ENCODE peak calls at places on chromosomes 1 and 21, in six cellular contexts. R, N, J, E, S and P are unnamed samples.

GRCh38 chr1:197272791-197273190 is 4.7 kb downstream of the CRB1 start:
- DNase-seq in R (no peak), N (no peak), J (no peak), E (no peak), S (no peak), P (no peak)

GRCh38 chr1:19166066-19166465 is 44.0 kb downstream of the UBR4 start:
- DNase-seq in R (no peak), N (no peak), J (no peak), E (no peak), S (no peak), P (peak; percentile 36)

GRCh38 chr1:175920401-175920800 is 177.0 kb upstream of the TNR start:
- DNase-seq in R (no peak), N (no peak), J (no peak), E (no peak), S (no peak), P (no peak)

GRCh38 chr1:244011251-244011650 is 39.8 kb upstream of the ZBTB18 start:
- DNase-seq in R (no peak), N (no peak), J (peak; percentile 12), E (no peak), S (no peak), P (no peak)

GRCh38 chr1:157994081-157994581 is 686 bp downstream of the KIRREL1 start:
- DNase-seq in R (peak; percentile 55), N (no peak), J (no peak), E (no peak), S (peak; percentile 22), P (no peak)

GRCh38 chr1:6158181-6158580 is 21.9 kb downstream of the CHD5 start:
- DNase-seq in R (no peak), N (no peak), J (no peak), E (no peak), S (no peak), P (no peak)

GRCh38 chr1:72394457-72394856 is 112.1 kb upstream of the NEGR1 start:
- DNase-seq in R (no peak), N (no peak), J (no peak), E (no peak), S (no peak), P (no peak)

GRCh38 chr1:58551741-58552140 is 5.2 kb upstream of the OMA1 start:
- DNase-seq in R (no peak), N (no peak), J (no peak), E (peak; percentile 53), S (no peak), P (no peak)

GRCh38 chr1:155816351-155816750 is 40.7 kb downstream of the GON4L start:
- DNase-seq in R (no peak), N (no peak), J (no peak), E (no peak), S (no peak), P (no peak)

GRCh38 chr1:172278478-172278877 is 142.0 kb upstream of the C1orf105 start:
- DNase-seq in R (peak; percentile 38), N (no peak), J (peak; percentile 52), E (no peak), S (no peak), P (no peak)

GRCh38 chr1:90833497-90834087 is 116.5 kb upstream of the BARHL2 start:
- DNase-seq in R (no peak), N (no peak), J (no peak), E (no peak), S (no peak), P (no peak)

GRCh38 chr1:198763298-198763714 is 124.5 kb downstream of the PTPRC start:
- DNase-seq in R (no peak), N (no peak), J (no peak), E (no peak), S (no peak), P (no peak)

GRCh38 chr1:207316622-207317510 is 4.6 kb upstream of the CD55 start:
- DNase-seq in R (peak; percentile 73), N (no peak), J (peak; percentile 82), E (no peak), S (no peak), P (peak; percentile 64)

GRCh38 chr1:149845416-149845815 is 54.0 kb upstream of the BOLA1 start:
- DNase-seq in R (no peak), N (no peak), J (peak; percentile 5), E (no peak), S (no peak), P (peak; percentile 5)

GRCh38 chr1:156551866-156552265 is 20.5 kb downstream of the IQGAP3 start:
- DNase-seq in R (no peak), N (no peak), J (no peak), E (no peak), S (no peak), P (no peak)

GRCh38 chr1:187498028-187498427 is 669.3 kb downstream of the PLA2G4A start:
- DNase-seq in R (no peak), N (no peak), J (no peak), E (no peak), S (no peak), P (no peak)

GRCh38 chr1:232686346-232686745 is 56.4 kb upstream of the SIPA1L2 start:
- DNase-seq in R (no peak), N (no peak), J (no peak), E (peak; percentile 64), S (peak; percentile 69), P (no peak)

GRCh38 chr21:29018540-29018939 is 609 bp downstream of the RWDD2B start:
- DNase-seq in R (no peak), N (no peak), J (peak; percentile 49), E (no peak), S (no peak), P (no peak)

GRCh38 chr1:28136636-28137613 is 39.6 kb downstream of the PTAFR start:
- DNase-seq in R (no peak), N (no peak), J (no peak), E (no peak), S (no peak), P (no peak)

GRCh38 chr1:115330480-115331013 is 7.5 kb downstream of the NGF start:
- DNase-seq in R (peak; percentile 22), N (no peak), J (no peak), E (no peak), S (no peak), P (no peak)

GRCh38 chr21:33019516-33019884 is 6.2 kb upstream of the OLIG2 start:
- DNase-seq in R (no peak), N (no peak), J (no peak), E (no peak), S (no peak), P (no peak)

GRCh38 chr1:55146781-55147180 is 68.4 kb downstream of the USP24 start:
- DNase-seq in R (no peak), N (no peak), J (peak; percentile 33), E (peak; percentile 21), S (no peak), P (peak; percentile 28)

GRCh38 chr1:89978763-89979162 is 16.1 kb upstream of the ZNF326 start:
- DNase-seq in R (no peak), N (no peak), J (no peak), E (no peak), S (no peak), P (no peak)

GRCh38 chr1:168257397-168257796 is 23.3 kb upstream of the TBX19 start:
- DNase-seq in R (no peak), N (no peak), J (no peak), E (no peak), S (no peak), P (no peak)
- H3K27me3 ChIP-seq in R (no peaks in the 10 kb centered on the region), N (no peaks in the 10 kb centered on the region), J (no peaks in the 10 kb centered on the region), E (no peaks in the 10 kb centered on the region), S (no peaks in the 10 kb centered on the region), P (no peaks in the 10 kb centered on the region)

GRCh38 chr21:38663282-38663681 is 142.4 kb upstream of the ETS2 start:
- DNase-seq in R (no peak), N (no peak), J (no peak), E (no peak), S (no peak), P (no peak)

GRCh38 chr21:38667466-38667865 is 138.3 kb upstream of the ETS2 start:
- DNase-seq in R (no peak), N (no peak), J (no peak), E (no peak), S (no peak), P (peak; percentile 38)

GRCh38 chr21:38664315-38664714 is 141.4 kb upstream of the ETS2 start:
- DNase-seq in R (no peak), N (no peak), J (no peak), E (no peak), S (no peak), P (no peak)

GRCh38 chr21:38662224-38662568 is 143.5 kb upstream of the ETS2 start:
- DNase-seq in R (no peak), N (no peak), J (no peak), E (no peak), S (no peak), P (no peak)

DNA sequence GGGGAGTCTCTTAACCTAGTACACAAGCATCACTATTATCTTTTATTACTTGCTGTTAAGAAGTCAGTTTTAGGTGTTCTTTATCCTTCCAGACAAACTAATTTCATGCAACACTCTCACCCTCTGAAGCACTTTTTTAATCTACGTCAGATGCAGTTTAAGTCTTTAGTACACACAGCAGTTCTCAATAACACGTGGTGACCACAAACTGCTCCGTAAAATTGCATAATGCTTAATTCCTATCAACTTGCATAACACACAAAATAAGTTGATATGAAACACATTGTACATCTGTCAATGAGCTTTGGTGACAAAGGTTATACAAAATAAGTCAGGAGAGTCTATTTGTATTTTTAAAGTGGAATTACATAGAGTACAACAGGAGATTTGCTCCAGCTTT is 140.9 kb upstream of the ETS2 start:
- DNase-seq in R (no peak), N (no peak), J (peak; percentile 32), E (no peak), S (no peak), P (no peak)
- H3K27me3 ChIP-seq in R (peaks cover 53% of the 10 kb centered on the region), N (no peaks in the 10 kb centered on the region), J (peaks cover 50% of the 10 kb centered on the region), E (no peaks in the 10 kb centered on the region), S (peaks cover 45% of the 10 kb centered on the region), P (peaks cover 7% of the 10 kb centered on the region)

GRCh38 chr1:47506053-47506452 is 68.2 kb downstream of the FOXD2 start:
- DNase-seq in R (no peak), N (no peak), J (no peak), E (no peak), S (no peak), P (no peak)

GRCh38 chr1:47508900-47509488 is 71.2 kb downstream of the FOXD2 start:
- DNase-seq in R (peak; percentile 41), N (no peak), J (no peak), E (no peak), S (no peak), P (peak; percentile 31)

GRCh38 chr1:47507921-47508894 is 70.4 kb downstream of the FOXD2 start:
- DNase-seq in R (peak; percentile 55), N (no peak), J (peak; percentile 9), E (peak; percentile 22), S (peak; percentile 39), P (peak; percentile 8)

GRCh38 chr1:47505267-47505666 is 67.4 kb downstream of the FOXD2 start:
- DNase-seq in R (no peak), N (no peak), J (no peak), E (no peak), S (no peak), P (no peak)

DNA sequence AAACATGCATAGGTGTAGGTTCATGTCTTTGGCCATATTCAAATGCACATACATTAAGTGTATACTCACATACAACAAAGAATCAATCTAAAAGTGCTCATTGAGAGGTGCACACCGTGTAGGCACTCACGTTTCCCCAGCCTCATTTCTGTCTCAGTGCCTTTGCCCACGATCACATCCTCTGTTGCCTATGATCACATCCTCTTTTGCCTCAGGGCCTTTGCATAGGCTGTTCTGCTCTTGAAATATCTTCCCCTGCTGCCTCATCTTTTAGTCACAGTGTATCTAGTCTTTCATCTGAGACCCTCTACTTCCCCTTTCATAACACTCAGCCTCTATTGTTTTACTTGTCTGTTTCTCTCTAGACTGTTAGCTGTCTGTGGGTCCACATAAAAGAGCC is 69.3 kb downstream of the FOXD2 start:
- DNase-seq in R (no peak), N (no peak), J (no peak), E (no peak), S (no peak), P (no peak)
- H3K27me3 ChIP-seq in R (peaks cover 44% of the 10 kb centered on the region), N (peaks cover 41% of the 10 kb centered on the region), J (peaks cover 92% of the 10 kb centered on the region), E (no peaks in the 10 kb centered on the region), S (peaks cover 70% of the 10 kb centered on the region), P (no peaks in the 10 kb centered on the region)

GRCh38 chr1:44511363-44511762 is 106.3 kb downstream of the RNF220 start:
- DNase-seq in R (no peak), N (no peak), J (no peak), E (no peak), S (no peak), P (no peak)
- H3K27me3 ChIP-seq in R (peaks cover 57% of the 10 kb centered on the region), N (no peaks in the 10 kb centered on the region), J (peaks cover 2% of the 10 kb centered on the region), E (no peaks in the 10 kb centered on the region), S (peaks cover 54% of the 10 kb centered on the region), P (peaks cover 4% of the 10 kb centered on the region)